ENCODE peak calls at places on chromosomes 5 and 9, in ten cellular contexts. J is GM23338, R is transverse colon, A is HCT116, U is K562, O is prostate gland, E is stomach, V is breast epithelium, H is endothelial cell of umbilical vein, F is GM12878. N is an unnamed sample.

GRCh38 chr9:38036359-38037084 is 32.5 kb downstream of the SHB start:
- DNase-seq in H (no peak), A (no peak), E (no peak), U (peak), R (no peak), V (peak), F (no peak), O (peak), J (no peak), N (no peak)

GRCh38 chr9:4640027-4640426 is 22.1 kb upstream of the PLPP6 start:
- DNase-seq in R (peak), U (peak), J (peak), O (no peak), A (peak), V (no peak), F (no peak), H (peak), E (peak), N (no peak)

GRCh38 chr5:137069358-137069757 is 429.8 kb downstream of the SPOCK1 start:
- DNase-seq in U (no peak), J (no peak), V (no peak), E (no peak), H (no peak), R (no peak), A (no peak), O (no peak), F (no peak), N (no peak)

GRCh38 chr5:39270172-39270848 is 50.9 kb upstream of the FYB1 start:
- DNase-seq in U (no peak), R (no peak), J (no peak), O (no peak), F (peak), H (no peak), A (no peak), V (no peak), E (no peak), N (no peak)

GRCh38 chr5:36696059-36696673 is 89.8 kb downstream of the SLC1A3 start:
- DNase-seq in J (peak), V (peak), F (no peak), U (peak), A (peak), R (peak), E (peak), O (peak), H (peak), N (peak)

GRCh38 chr5:9380108-9380507 is 165.8 kb downstream of the SEMA5A start:
- DNase-seq in O (no peak), H (no peak), A (no peak), E (no peak), V (no peak), J (no peak), U (no peak), F (no peak), R (no peak), N (no peak)

GRCh38 chr5:37668524-37669047 is 171.3 kb downstream of the GDNF start:
- DNase-seq in U (peak), J (peak), O (peak), A (peak), E (peak), F (no peak), R (peak), H (peak), V (peak), N (peak)

GRCh38 chr5:54062958-54063357 is 247.4 kb downstream of the ARL15 start:
- DNase-seq in V (no peak), E (no peak), F (no peak), A (no peak), R (no peak), U (no peak), H (peak), J (no peak), O (no peak), N (no peak)

GRCh38 chr5:161547573-161548471 is 1.3 kb upstream of the GABRB2 start:
- DNase-seq in H (no peak), V (no peak), R (peak), F (no peak), O (no peak), U (no peak), E (no peak), A (no peak), J (peak), N (no peak)

GRCh38 chr5:141877478-141878185 is 578 bp downstream of the PCDH1 start:
- DNase-seq in R (peak), F (no peak), V (no peak), A (no peak), E (no peak), O (peak), J (no peak), H (no peak), U (no peak), N (no peak)

GRCh38 chr9:134316444-134317160 is 9.7 kb upstream of the RXRA start:
- DNase-seq in F (peak), V (no peak), E (no peak), J (no peak), A (no peak), U (peak), H (no peak), R (no peak), O (no peak), N (no peak)

GRCh38 chr5:137206030-137206715 is 293.0 kb downstream of the SPOCK1 start:
- DNase-seq in E (peak), U (no peak), J (no peak), R (no peak), V (no peak), A (no peak), F (no peak), H (peak), O (no peak), N (no peak)

GRCh38 chr9:122810306-122810946 is 10.5 kb downstream of the OR1K1 start:
- DNase-seq in F (peak), V (peak), E (peak), A (peak), R (peak), O (peak), U (peak), H (peak), J (peak), N (peak)

GRCh38 chr5:139732019-139732418 is 63.6 kb upstream of the PSD2 start:
- DNase-seq in V (no peak), J (no peak), U (no peak), R (no peak), E (no peak), F (no peak), A (no peak), O (no peak), H (no peak), N (no peak)

GRCh38 chr9:122134822-122135528 is 24.6 kb downstream of the NDUFA8 start:
- DNase-seq in U (no peak), V (no peak), R (no peak), O (no peak), F (no peak), E (no peak), J (peak), A (no peak), H (no peak), N (no peak)

GRCh38 chr9:91426123-91426745 is 2.6 kb upstream of the NFIL3 start:
- DNase-seq in R (no peak), H (peak), V (no peak), U (peak), O (peak), J (peak), E (no peak), A (peak), F (no peak), N (peak)

GRCh38 chr5:38323645-38324295 is 65.4 kb downstream of the EGFLAM start:
- DNase-seq in E (no peak), R (no peak), O (no peak), F (no peak), J (no peak), V (no peak), U (no peak), H (no peak), A (no peak), N (no peak)

GRCh38 chr5:136720674-136721073 is 355.3 kb upstream of the TRPC7 start:
- DNase-seq in A (no peak), H (no peak), E (no peak), F (no peak), R (no peak), O (no peak), U (no peak), V (no peak), J (no peak), N (no peak)

GRCh38 chr5:180210961-180211760 is 2.1 kb upstream of the RASGEF1C start:
- DNase-seq in O (no peak), R (no peak), E (no peak), F (no peak), A (no peak), J (no peak), U (peak), H (no peak), V (no peak), N (no peak)

GRCh38 chr5:115788440-115788839 is 28.0 kb downstream of the CDO1 start:
- DNase-seq in U (no peak), O (no peak), H (no peak), V (no peak), F (no peak), A (no peak), R (no peak), E (no peak), J (no peak), N (no peak)

GRCh38 chr5:28408186-28408585 is 1369.8 kb upstream of the CDH9 start:
- DNase-seq in H (no peak), J (no peak), A (no peak), U (no peak), F (no peak), R (no peak), V (no peak), O (no peak), E (no peak), N (no peak)

GRCh38 chr5:168076561-168076991 is 214.9 kb upstream of the WWC1 start:
- DNase-seq in A (peak), U (no peak), H (no peak), O (peak), E (no peak), J (peak), F (no peak), V (no peak), R (no peak), N (peak)
- TF ChIP-seq CTCF in A (peak), U (peak), H (no peak), O (no peak), E (no peak), J (peak), F (peak), V (no peak), R (peak), N (no peak)

DNA sequence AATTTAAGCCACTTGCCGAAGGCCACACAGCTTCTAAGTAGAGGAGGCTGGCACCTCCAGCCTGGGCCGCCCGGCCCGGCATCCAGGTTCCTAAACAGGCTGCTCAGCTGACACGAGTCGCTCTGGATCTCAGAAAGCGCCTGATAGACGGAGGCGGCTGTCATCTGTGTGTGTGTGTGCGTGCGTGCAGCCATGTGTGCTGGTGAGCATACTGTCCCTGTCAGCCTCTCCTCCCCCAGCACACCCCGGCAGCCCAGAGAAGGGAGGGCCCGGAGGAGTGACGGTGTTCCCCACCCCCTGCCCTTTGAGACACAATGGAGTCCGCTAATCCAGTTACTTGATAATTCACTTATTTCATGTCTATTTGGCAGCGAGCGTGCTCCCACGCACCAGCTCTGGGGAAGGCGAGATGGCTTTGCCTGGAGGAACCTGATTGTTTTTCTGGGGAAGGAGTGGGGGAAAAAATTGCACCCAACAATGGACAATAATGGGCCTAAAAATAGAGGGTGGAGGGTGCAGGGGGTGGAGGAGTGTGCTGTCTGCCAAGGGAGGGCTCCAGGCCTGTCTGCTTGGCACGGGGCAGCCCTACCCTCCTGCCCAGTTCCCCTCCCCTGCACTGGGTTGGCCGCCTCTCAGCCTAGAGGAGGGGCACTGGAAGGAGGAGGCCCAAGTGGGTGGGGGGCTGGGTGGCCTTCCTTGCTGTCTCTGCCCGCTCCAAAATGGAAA is 20.1 kb downstream of the NTNG2 start:
- DNase-seq in A (no peak), F (no peak), J (no peak), H (no peak), O (no peak), U (no peak), R (no peak), V (no peak), E (no peak), N (no peak)
- TF ChIP-seq POLR2AphosphoS5 in A (no peak), F (no peak), J (no peak), H (no peak), O (no peak), U (no peak), R (no peak), V (no peak), E (no peak), N (no peak)

GRCh38 chr9:97283768-97284167 is 23.7 kb upstream of the CCDC180 start:
- DNase-seq in E (no peak), O (no peak), J (no peak), R (no peak), F (no peak), A (no peak), V (no peak), U (no peak), H (no peak), N (no peak)

GRCh38 chr9:97280755-97281330 is 26.6 kb upstream of the CCDC180 start:
- DNase-seq in O (no peak), A (no peak), E (no peak), F (no peak), U (peak), R (no peak), V (no peak), J (no peak), H (no peak), N (no peak)

DNA sequence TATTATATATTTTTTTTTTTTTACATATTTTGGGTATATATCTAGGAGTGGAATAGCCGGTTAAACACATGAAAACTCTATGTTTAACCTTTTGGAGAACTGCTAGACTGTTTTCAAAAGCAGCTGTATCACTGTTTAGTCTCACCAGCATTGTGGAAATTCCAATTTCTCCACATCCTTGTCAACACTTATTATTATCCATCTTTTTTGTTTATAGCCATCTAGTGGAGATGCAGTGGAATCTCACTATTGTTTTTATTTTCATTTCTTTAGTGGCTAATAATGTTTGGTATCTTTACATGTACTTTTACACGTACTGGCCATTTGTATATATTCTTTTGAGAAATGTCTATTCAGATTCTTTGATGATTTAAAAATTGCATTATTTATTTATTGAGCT is 22.7 kb upstream of the CCDC180 start:
- DNase-seq in U (no peak), O (no peak), F (no peak), H (no peak), R (no peak), V (no peak), J (no peak), E (no peak), A (no peak), N (no peak)
- TF ChIP-seq CTCF in U (peak), O (no peak), F (no peak), H (no peak), R (peak), V (no peak), J (no peak), E (no peak), A (peak), N (no peak)

GRCh38 chr9:115213777-115214428 is 95.9 kb upstream of the TNC start:
- DNase-seq in U (no peak), R (no peak), O (no peak), J (no peak), A (no peak), F (no peak), V (no peak), E (no peak), H (no peak), N (no peak)
- TF ChIP-seq POLR2AphosphoS5 in U (no peak), R (peak), O (peak), J (no peak), A (no peak), F (no peak), V (no peak), E (peak), H (no peak), N (no peak)

GRCh38 chr5:150613991-150614650 is 26.3 kb upstream of the SYNPO start:
- DNase-seq in V (no peak), E (no peak), O (no peak), R (no peak), H (no peak), F (no peak), U (no peak), A (no peak), J (peak), N (no peak)
- TF ChIP-seq CTCF in V (no peak), E (no peak), O (no peak), R (no peak), H (peak), F (peak), U (peak), A (peak), J (peak), N (no peak)

N was measured in HL-60.